ENCODE peak calls at places on chromosomes 3 and 15, in six cellular contexts. Z is IMR-90, H is mesendoderm, W is mesenchymal stem cell, R is neuronal stem cell, M is H1. A is an unnamed sample.

GRCh38 chr3:8988791-8989558 is 25.7 kb upstream of the RAD18 start:
- DNase-seq in Z (no peak), H (no peak), W (no peak), R (no peak), M (peak; percentile 39), A (no peak)

GRCh38 chr3:25045291-25045690 is 382.8 kb upstream of the RARB start:
- DNase-seq in Z (no peak), H (no peak), W (peak; percentile 24), R (peak; percentile 66), M (no peak), A (no peak)

GRCh38 chr15:45102226-45102625 is 11.7 kb downstream of the DUOX2 start:
- DNase-seq in Z (no peak), H (no peak), W (no peak), R (no peak), M (no peak), A (no peak)

GRCh38 chr3:72299321-72299802 is 514.4 kb upstream of the PROK2 start:
- DNase-seq in Z (peak; percentile 59), H (no peak), W (no peak), R (no peak), M (no peak), A (no peak)

GRCh38 chr3:149479621-149480325 is 5.3 kb downstream of the TM4SF4 start:
- DNase-seq in Z (peak; percentile 31), H (peak; percentile 55), W (no peak), R (no peak), M (no peak), A (no peak)

GRCh38 chr3:125128861-125129501 is 73.2 kb upstream of the HEG1 start:
- DNase-seq in Z (peak; percentile 80), H (peak; percentile 84), W (peak; percentile 99), R (no peak), M (no peak), A (no peak)

GRCh38 chr15:60358935-60359672 is 38.7 kb downstream of the ANXA2 start:
- DNase-seq in Z (peak; percentile 93), H (no peak), W (peak; percentile 89), R (no peak), M (no peak), A (no peak)

GRCh38 chr15:61116830-61117229 is 112.3 kb downstream of the RORA start:
- DNase-seq in Z (no peak), H (peak; percentile 47), W (no peak), R (no peak), M (no peak), A (no peak)

GRCh38 chr3:133828576-133829309 is 23.1 kb downstream of the SRPRB start:
- DNase-seq in Z (no peak), H (peak; percentile 68), W (no peak), R (no peak), M (peak; percentile 54), A (peak; percentile 76)

GRCh38 chr3:136106101-136106500 is 90.0 kb downstream of the MSL2 start:
- DNase-seq in Z (no peak), H (no peak), W (no peak), R (no peak), M (no peak), A (no peak)

GRCh38 chr15:98760112-98760826 is 111.9 kb downstream of the IGF1R start:
- DNase-seq in Z (no peak), H (no peak), W (no peak), R (no peak), M (no peak), A (no peak)

GRCh38 chr15:26889298-26889898 is 22.5 kb downstream of the GABRA5 start:
- DNase-seq in Z (peak; percentile 64), H (peak; percentile 63), W (peak; percentile 45), R (peak; percentile 77), M (peak; percentile 76), A (no peak)

GRCh38 chr15:70095387-70096214 is 2.1 kb downstream of the TLE3 start:
- DNase-seq in Z (no peak), H (peak; percentile 90), W (peak; percentile 14), R (no peak), M (peak; percentile 79), A (peak; percentile 74)

GRCh38 chr15:45099549-45100165 is 14.3 kb downstream of the DUOX2 start:
- DNase-seq in Z (no peak), H (no peak), W (no peak), R (no peak), M (no peak), A (no peak)

GRCh38 chr3:112676659-112677234 is 35.8 kb upstream of the CCDC80 start:
- DNase-seq in Z (peak; percentile 99), H (peak; percentile 81), W (peak; percentile 97), R (no peak), M (no peak), A (peak; percentile 43)

GRCh38 chr15:72306211-72306785 is 13.7 kb downstream of the CELF6 start:
- DNase-seq in Z (peak; percentile 32), H (peak; percentile 81), W (no peak), R (no peak), M (peak; percentile 49), A (peak; percentile 49)

GRCh38 chr15:85749261-85750151 is 45.2 kb downstream of the KLHL25 start:
- DNase-seq in Z (peak; percentile 8), H (no peak), W (no peak), R (no peak), M (peak; percentile 48), A (peak; percentile 21)

GRCh38 chr3:110933786-110934415 is 137.7 kb upstream of the NECTIN3 start:
- DNase-seq in Z (peak; percentile 68), H (no peak), W (peak; percentile 8), R (no peak), M (no peak), A (no peak)

GRCh38 chr15:76776480-76776879 is 128.7 kb downstream of the SCAPER start:
- DNase-seq in Z (no peak), H (no peak), W (no peak), R (no peak), M (no peak), A (no peak)

GRCh38 chr3:128395500-128396125 is 71.1 kb downstream of the DNAJB8 start:
- DNase-seq in Z (peak; percentile 43), H (peak; percentile 20), W (no peak), R (no peak), M (no peak), A (no peak)

DNA sequence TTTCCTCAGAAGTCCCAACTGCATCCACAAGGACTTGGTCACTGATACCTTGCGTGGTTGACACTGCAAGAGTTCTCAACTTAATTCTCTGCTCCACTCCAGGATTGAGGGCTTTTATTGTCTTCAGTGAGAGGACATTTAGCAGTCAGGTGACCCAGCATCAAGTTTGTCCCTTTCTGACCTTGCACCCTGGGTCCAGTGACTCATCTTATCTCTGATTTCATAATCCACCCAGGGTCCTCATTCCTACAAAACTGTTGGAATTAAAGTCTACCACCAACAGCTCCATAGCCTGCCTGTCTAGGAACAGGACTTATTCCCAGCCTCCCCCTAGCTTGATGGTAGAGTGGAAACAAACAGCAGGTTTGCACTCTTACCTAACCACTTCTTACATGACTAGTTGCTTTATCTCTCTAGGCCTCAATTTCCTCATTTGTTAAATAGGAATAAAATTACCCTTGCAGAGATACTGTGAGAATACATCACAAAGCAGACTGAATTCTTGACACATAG is 151.3 kb upstream of the LPP start:
- DNase-seq in Z (no peak), H (no peak), W (no peak), R (no peak), M (no peak), A (no peak)
- H2BK15ac ChIP-seq in Z (no peak overlapping the region), H (no peak overlapping the region), W (no peak overlapping the region), R (no peak overlapping the region), M (no peak overlapping the region), A (no peak overlapping the region)

GRCh38 chr3:10401990-10402761 is 81.3 kb upstream of the SEC13 start:
- DNase-seq in Z (no peak), H (no peak), W (no peak), R (no peak), M (no peak), A (no peak)
- H2BK15ac ChIP-seq in Z (no peak overlapping the region), H (no peak overlapping the region), W (no peak overlapping the region), R (no peak overlapping the region), M (peak overlapping the region; percentile 33), A (no peak overlapping the region)

GRCh38 chr3:69970827-69971226 is 28.7 kb upstream of the SAMMSON start:
- DNase-seq in Z (no peak), H (no peak), W (no peak), R (no peak), M (no peak), A (no peak)
- H2BK15ac ChIP-seq in Z (no peak overlapping the region), H (no peak overlapping the region), W (no peak overlapping the region), R (no peak overlapping the region), M (no peak overlapping the region), A (no peak overlapping the region)

GRCh38 chr15:25685216-25685569 is 177.9 kb downstream of the ATP10A start:
- DNase-seq in Z (no peak), H (no peak), W (no peak), R (no peak), M (no peak), A (no peak)
- H2BK15ac ChIP-seq in Z (no peak overlapping the region), H (no peak overlapping the region), W (no peak overlapping the region), R (no peak overlapping the region), M (no peak overlapping the region), A (no peak overlapping the region)

A was measured in H9.